ENCODE peak calls at places on chromosomes 1 and 21, in four cellular contexts. A, Z, K and L are unnamed samples.
A peak's percentile ranks its signal among the peaks of the same experiment; 100 is the strongest.

GRCh38 chr1:2540816-2541492 is 10.9 kb upstream of the HES5 start:
- DNase-seq in K (no peak), Z (peak; percentile 71), A (no peak), L (no peak)

GRCh38 chr1:245290836-245291235 is 136.1 kb downstream of the KIF26B start:
- DNase-seq in A (no peak), K (no peak), Z (no peak), L (no peak)

GRCh38 chr1:78092686-78093085 is 46.9 kb downstream of the GIPC2 start:
- DNase-seq in K (no peak), Z (no peak), A (no peak), L (no peak)

GRCh38 chr1:247496581-247497285 is 38.8 kb upstream of the OR2B11 start:
- DNase-seq in K (no peak), Z (no peak), A (no peak), L (no peak)

GRCh38 chr1:33738976-33739375 is 124.9 kb upstream of the HMGB4 start:
- DNase-seq in K (no peak), Z (no peak), A (no peak), L (no peak)

GRCh38 chr1:151340870-151341754 is 5.9 kb downstream of the RFX5 start:
- DNase-seq in Z (peak; percentile 89), K (no peak), A (peak; percentile 86), L (peak; percentile 81)

GRCh38 chr1:56133517-56134472 is 445.6 kb downstream of the PLPP3 start:
- DNase-seq in Z (no peak), K (peak; percentile 60), A (no peak), L (no peak)

GRCh38 chr1:70714149-70714548 is 303.1 kb downstream of the CTH start:
- DNase-seq in Z (no peak), K (no peak), A (no peak), L (peak; percentile 1)

GRCh38 chr1:36126797-36127500 is 1.9 kb upstream of the COL8A2 start:
- DNase-seq in Z (no peak), K (no peak), A (no peak), L (no peak)

GRCh38 chr1:160400646-160401486 is 502 bp downstream of the VANGL2 start:
- DNase-seq in A (no peak), Z (no peak), K (no peak), L (no peak)

GRCh38 chr1:64240209-64240608 is 36.8 kb downstream of the UBE2U start:
- DNase-seq in A (peak; percentile 49), Z (no peak), K (no peak), L (no peak)

GRCh38 chr1:21599402-21599801 is 69.8 kb downstream of the RAP1GAP start:
- DNase-seq in Z (no peak), K (no peak), A (no peak), L (no peak)

GRCh38 chr1:245211761-245212160 is 57.0 kb downstream of the KIF26B start:
- DNase-seq in K (no peak), A (no peak), Z (no peak), L (no peak)

GRCh38 chr21:29018540-29018939 is 609 bp downstream of the RWDD2B start:
- DNase-seq in A (no peak), K (no peak), Z (peak; percentile 56), L (peak; percentile 15)

GRCh38 chr1:182430263-182431068 is 19.5 kb upstream of the RGSL1 start:
- DNase-seq in A (peak; percentile 42), K (peak; percentile 50), Z (peak; percentile 67), L (no peak)

GRCh38 chr1:67766117-67766978 is 66.9 kb downstream of the GNG12 start:
- DNase-seq in A (peak; percentile 94), Z (peak; percentile 65), K (no peak), L (peak; percentile 84)

GRCh38 chr1:171739646-171740045 is 2.2 kb downstream of the VAMP4 start:
- DNase-seq in K (no peak), Z (no peak), A (peak; percentile 53), L (peak; percentile 53)

GRCh38 chr21:34805157-34805556 is 136.4 kb downstream of the CLIC6 start:
- DNase-seq in A (no peak), K (no peak), Z (no peak), L (no peak)
- H4K20me1 ChIP-seq in A (peaks cover 43% of the 10 kb centered on the region), K (no peaks in the 10 kb centered on the region), Z (no peaks in the 10 kb centered on the region), L (no peaks in the 10 kb centered on the region)

GRCh38 chr21:39453571-39454179 is 1.9 kb downstream of the SH3BGR start:
- DNase-seq in Z (no peak), A (no peak), K (no peak), L (no peak)

GRCh38 chr21:39452965-39453332 is 1.2 kb downstream of the SH3BGR start:
- DNase-seq in K (no peak), A (no peak), Z (no peak), L (no peak)

GRCh38 chr21:39451332-39452206 is at the start of gene SH3BGR:
- DNase-seq in Z (peak; percentile 90), A (no peak), K (no peak), L (no peak)

GRCh38 chr21:39454949-39455668 is 3.3 kb downstream of the SH3BGR start:
- DNase-seq in A (no peak), Z (no peak), K (no peak), L (no peak)

DNA sequence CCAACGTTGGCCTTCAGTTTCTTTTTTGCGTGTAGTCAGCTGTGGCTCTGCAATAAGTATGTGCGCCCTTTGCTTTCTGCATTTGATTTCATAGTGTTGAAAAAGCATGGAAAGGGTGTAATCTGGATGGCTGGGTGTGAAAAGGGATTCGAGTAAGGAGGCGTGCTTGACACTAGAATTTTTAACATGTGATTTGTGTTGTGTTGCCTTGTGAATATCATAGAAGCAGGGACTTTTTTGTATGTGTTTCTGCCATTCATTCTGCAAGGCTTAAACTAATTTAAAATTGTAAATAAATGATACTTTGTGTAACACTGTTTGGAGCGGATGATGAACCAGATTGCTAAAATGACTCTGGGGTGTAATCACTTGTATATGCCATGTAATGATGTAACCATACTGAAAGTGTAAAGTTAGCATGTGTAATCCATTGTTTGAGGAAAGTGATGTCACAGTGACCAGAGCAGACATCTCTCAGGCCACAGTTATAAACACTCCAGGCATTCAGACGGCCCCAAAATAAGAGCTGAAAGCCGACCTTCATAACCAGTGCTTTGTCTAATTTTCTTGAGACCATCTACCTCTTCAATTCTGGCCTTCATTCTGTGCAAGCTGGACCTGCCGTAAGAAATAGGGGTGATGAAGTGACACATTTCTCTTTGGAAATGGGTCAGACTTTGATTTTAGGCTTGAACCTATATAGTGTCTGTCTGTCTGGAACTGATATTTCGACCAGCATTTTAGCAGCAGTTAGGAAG is 616 bp downstream of the SH3BGR start:
- DNase-seq in A (peak; percentile 83), Z (peak; percentile 41), K (no peak), L (no peak)
- TF ChIP-seq FOS in A (no peak), Z (no peak), K (no peak), L (no peak)

GRCh38 chr1:212359794-212360479 is 54.7 kb downstream of the PACC1 start:
- DNase-seq in K (no peak), Z (no peak), A (no peak), L (no peak)

GRCh38 chr1:212351588-212352362 is 62.9 kb downstream of the PACC1 start:
- DNase-seq in A (no peak), K (no peak), Z (peak; percentile 55), L (no peak)

GRCh38 chr1:212353181-212353580 is 61.5 kb downstream of the PACC1 start:
- DNase-seq in Z (no peak), K (no peak), A (no peak), L (no peak)

GRCh38 chr1:212355230-212355969 is 59.3 kb downstream of the PACC1 start:
- DNase-seq in A (peak; percentile 53), K (no peak), Z (no peak), L (no peak)

GRCh38 chr1:212354464-212354863 is 60.2 kb downstream of the PACC1 start:
- DNase-seq in K (no peak), A (no peak), Z (no peak), L (no peak)
- H2AFZ ChIP-seq in K (no peak overlapping the region), A (no peak overlapping the region), Z (no peak overlapping the region), L (no peak overlapping the region)

GRCh38 chr1:1255627-1256026 is 9.1 kb upstream of the C1QTNF12 start:
- DNase-seq in Z (no peak), K (no peak), A (no peak), L (no peak)

GRCh38 chr1:1259540-1259939 is 13.0 kb upstream of the C1QTNF12 start:
- DNase-seq in Z (no peak), K (no peak), A (no peak), L (no peak)

GRCh38 chr1:1255078-1255477 is 8.6 kb upstream of the C1QTNF12 start:
- DNase-seq in K (no peak), A (no peak), Z (no peak), L (no peak)

GRCh38 chr1:1259119-1259488 is 12.6 kb upstream of the C1QTNF12 start:
- DNase-seq in K (no peak), Z (no peak), A (no peak), L (no peak)

GRCh38 chr1:1256956-1257871 is 10.7 kb upstream of the C1QTNF12 start:
- DNase-seq in Z (no peak), K (no peak), A (no peak), L (no peak)
- H4K20me1 ChIP-seq in Z (peaks cover 8% of the 10 kb centered on the region), K (no peaks in the 10 kb centered on the region), A (peaks cover 10% of the 10 kb centered on the region), L (no peaks in the 10 kb centered on the region)